ENCODE peak calls at places on chromosomes 5 and 9, in five cellular contexts. U is A549, K is HepG2, T is WTC11, W is GM12878. D is an unnamed sample.

GRCh38 chr5:111116550-111116949 is 24.4 kb downstream of the WDR36 start:
- DNase-seq in K (no peak), T (no peak), W (no peak), U (no peak), D (no peak)

GRCh38 chr9:116566677-116567488 is 120.2 kb upstream of the TRIM32 start:
- DNase-seq in T (no peak), W (no peak), K (peak; percentile 96), U (peak; percentile 61), D (no peak)

GRCh38 chr5:75640395-75640794 is 29.1 kb downstream of the ANKDD1B start:
- DNase-seq in K (no peak), W (no peak), T (no peak), U (no peak), D (no peak)

GRCh38 chr9:88429595-88430430 is 41.6 kb downstream of the SPIN1 start:
- DNase-seq in T (no peak), K (no peak), U (no peak), W (no peak), D (no peak)

GRCh38 chr9:76218868-76219462 is 175.3 kb downstream of the RFK start:
- DNase-seq in T (no peak), K (no peak), U (no peak), W (no peak), D (no peak)

GRCh38 chr9:127422133-127422782 is 1.9 kb upstream of the ZNF79 start:
- DNase-seq in T (no peak), U (no peak), K (no peak), W (no peak), D (peak; percentile 47)

GRCh38 chr5:146624179-146624578 is 108.2 kb upstream of the GPR151 start:
- DNase-seq in K (no peak), T (no peak), W (no peak), U (no peak), D (no peak)

GRCh38 chr9:133585481-133586367 is 23.5 kb downstream of the FAM163B start:
- DNase-seq in U (no peak), T (no peak), W (no peak), K (no peak), D (no peak)

GRCh38 chr5:119397518-119398380 is 41.9 kb downstream of the TNFAIP8 start:
- DNase-seq in K (no peak), T (no peak), U (no peak), W (peak; percentile 81), D (no peak)

GRCh38 chr9:138076650-138077009 is 199.0 kb downstream of the CACNA1B start:
- DNase-seq in K (no peak), U (no peak), W (no peak), T (no peak), D (no peak)

GRCh38 chr9:112174223-112174964 is 703 bp downstream of the SUSD1 start:
- DNase-seq in U (peak; percentile 68), W (peak; percentile 30), T (peak; percentile 26), K (peak; percentile 44), D (peak; percentile 86)

GRCh38 chr9:122262073-122262472 is 2.6 kb downstream of the RBM18 start:
- DNase-seq in K (no peak), W (no peak), T (no peak), U (no peak), D (no peak)

GRCh38 chr9:122265265-122265900 is 701 bp downstream of the MRRF start:
- DNase-seq in U (no peak), T (no peak), W (peak; percentile 38), K (peak; percentile 79), D (peak; percentile 34)

GRCh38 chr9:122261469-122261881 is 3.2 kb downstream of the RBM18 start:
- DNase-seq in K (peak; percentile 89), W (no peak), U (no peak), T (no peak), D (peak; percentile 73)

GRCh38 chr9:122264360-122265264 is at the start of the genes MRRF and RBM18:
- DNase-seq in K (peak; percentile 78), T (peak; percentile 93), U (peak; percentile 82), W (peak; percentile 73), D (peak; percentile 89)

GRCh38 chr9:122263699-122264349 is 816 bp downstream of the RBM18 start:
- DNase-seq in T (no peak), K (no peak), U (no peak), W (no peak), D (no peak)
- TF ChIP-seq ESRRA in T (no peak), K (no peak), U (no peak), W (no peak), D (no peak)

GRCh38 chr5:90560771-90561170 is 2.2 kb downstream of the ADGRV1 start:
- DNase-seq in U (no peak), W (no peak), K (no peak), T (no peak), D (no peak)
- TF ChIP-seq ESRRA in U (no peak), W (no peak), K (no peak), T (no peak), D (no peak)

DNA sequence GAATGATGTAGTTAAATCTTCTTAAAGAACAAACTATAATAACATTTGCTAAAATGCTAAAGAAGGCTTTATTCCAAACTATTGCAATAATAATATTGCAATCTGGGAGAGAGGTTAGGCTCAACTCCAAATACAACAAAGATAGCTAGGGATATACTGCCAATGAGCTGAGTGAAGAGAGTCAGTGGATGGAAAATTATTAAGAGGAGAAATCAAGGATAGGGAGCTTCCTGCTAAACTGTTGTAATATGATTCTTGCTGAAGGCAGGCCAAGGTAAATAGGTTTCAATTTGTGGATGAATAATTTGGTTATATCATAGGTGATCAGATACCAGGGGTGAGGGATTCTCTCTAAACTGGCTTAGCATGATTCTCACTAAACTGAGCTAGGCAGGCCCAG is 1651.5 kb downstream of the EFNA5 start:
- DNase-seq in U (no peak), K (no peak), W (no peak), T (no peak), D (no peak)
- TF ChIP-seq ESRRA in U (no peak), K (no peak), W (no peak), T (no peak), D (no peak)

GRCh38 chr5:125679522-125679921 is 743.7 kb upstream of the GRAMD2B start:
- DNase-seq in K (peak; percentile 10), T (no peak), W (no peak), U (no peak), D (no peak)

GRCh38 chr5:125685771-125686170 is 737.4 kb upstream of the GRAMD2B start:
- DNase-seq in U (no peak), W (no peak), T (no peak), K (no peak), D (no peak)

DNA sequence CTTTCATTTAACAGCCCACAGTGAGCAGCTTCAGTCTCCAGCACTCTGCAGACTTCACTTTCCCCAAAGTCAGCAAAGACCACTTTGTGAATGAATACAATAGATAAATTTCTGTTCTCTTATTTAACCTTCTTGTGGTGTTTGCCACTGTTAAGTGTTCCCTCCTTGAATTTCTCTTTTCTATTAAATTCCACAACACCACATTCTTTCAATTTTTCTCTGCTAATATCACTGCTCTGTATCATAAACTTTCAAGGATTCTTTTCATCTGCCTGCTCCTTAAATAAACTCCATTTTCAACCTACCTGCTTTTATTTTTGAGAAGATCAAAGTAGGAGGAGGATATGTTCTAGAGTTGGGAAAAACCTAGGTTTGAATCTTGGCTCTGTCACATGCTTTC is 739.5 kb upstream of the GRAMD2B start:
- DNase-seq in K (no peak), T (no peak), U (no peak), W (no peak), D (no peak)
- TF ChIP-seq ESRRA in K (no peak), T (no peak), U (no peak), W (no peak), D (no peak)

DNA sequence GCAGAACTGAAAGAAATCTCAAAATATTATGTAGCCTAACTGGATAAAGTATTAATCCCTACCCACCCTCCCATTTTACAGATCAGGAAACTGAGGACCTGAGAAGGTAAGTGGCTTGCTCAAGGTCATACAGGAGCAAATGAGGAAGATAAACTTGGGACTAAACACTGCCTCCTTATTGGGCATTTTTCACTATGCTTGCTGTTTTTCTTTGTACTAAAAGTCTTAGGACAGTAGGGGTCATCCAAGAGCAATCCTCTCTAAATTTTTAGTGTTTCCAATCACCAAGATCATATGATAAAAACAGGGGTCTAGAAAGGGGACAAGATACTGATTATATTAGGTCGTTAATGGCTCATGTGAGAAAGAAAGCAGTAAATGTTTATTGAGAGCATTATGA is 80.8 kb downstream of the RORB start:
- DNase-seq in U (no peak), K (peak; percentile 9), T (no peak), W (no peak), D (no peak)
- TF ChIP-seq ESRRA in U (no peak), K (no peak), T (no peak), W (no peak), D (peak; percentile 81)

DNA sequence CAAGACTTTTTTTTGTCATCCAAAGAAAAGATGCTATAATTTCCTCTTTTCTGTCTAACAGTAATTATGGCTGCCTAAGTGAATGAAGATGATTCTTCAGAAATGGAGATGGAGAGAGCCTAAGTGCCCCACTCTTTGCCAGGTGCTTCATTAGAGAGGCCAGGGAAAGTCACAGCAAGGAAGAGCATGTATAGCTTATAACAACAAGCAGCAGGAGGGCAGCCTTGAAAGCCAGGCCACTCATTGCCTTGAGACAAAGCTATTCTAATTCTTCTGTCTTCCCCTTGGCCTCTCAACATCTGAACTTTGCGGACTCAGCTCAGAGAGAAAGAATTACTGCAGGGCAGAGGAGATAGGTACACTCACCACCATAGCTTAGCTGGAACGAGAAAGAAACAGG is 112.0 kb upstream of the ZNF366 start:
- DNase-seq in T (peak; percentile 24), K (no peak), W (no peak), U (no peak), D (no peak)
- TF ChIP-seq ESRRA in T (no peak), K (no peak), W (no peak), U (no peak), D (no peak)

DNA sequence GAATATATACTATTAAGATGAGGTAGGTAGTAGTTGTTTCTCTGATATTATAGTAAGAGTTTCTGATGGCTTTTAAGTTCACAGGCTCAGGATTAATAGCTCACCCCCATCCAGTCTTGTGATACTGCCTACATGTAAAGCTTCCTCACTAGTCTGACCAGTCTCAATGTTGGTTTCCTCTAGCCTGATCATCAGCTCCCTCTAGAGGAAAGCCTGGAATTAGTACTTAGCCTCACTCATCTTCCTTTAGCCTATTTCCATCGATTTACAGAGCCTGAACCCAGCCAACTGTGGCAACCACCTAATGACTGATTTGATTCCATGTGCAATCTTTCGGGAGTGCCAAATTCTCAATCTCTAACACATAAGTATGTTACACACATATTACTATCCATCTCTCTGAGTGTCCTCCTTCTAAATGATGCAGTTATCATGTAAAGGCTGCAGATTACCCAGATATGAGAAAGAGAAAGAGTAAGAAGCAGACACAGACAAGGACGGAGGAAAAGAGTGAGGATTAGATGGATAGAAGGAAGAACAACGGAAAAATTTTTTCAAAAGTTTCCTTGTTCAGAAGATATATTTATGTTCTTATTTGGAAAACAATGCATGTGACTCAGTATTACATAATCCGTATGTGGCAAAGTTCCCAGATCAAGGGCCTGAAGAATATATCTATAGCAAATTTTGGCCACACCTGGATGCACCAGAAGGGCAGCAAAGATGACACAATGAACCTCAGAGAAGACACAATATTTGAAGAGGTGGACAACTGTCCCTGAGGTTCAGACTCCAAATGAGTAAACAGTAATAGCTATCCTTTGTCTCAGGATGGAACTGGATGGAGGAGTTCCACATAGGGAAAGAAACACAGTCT is 333.7 kb downstream of the ELAVL2 start:
- DNase-seq in W (no peak), K (peak; percentile 31), T (no peak), U (peak; percentile 13), D (no peak)
- TF ChIP-seq ESRRA in W (no peak), K (no peak), T (no peak), U (no peak), D (no peak)